ENCODE peak calls at places on chromosomes 1 and 21, in nine cellular contexts. One of them, this sample, is unnamed. For H3K4me1, the result is how much of the 10 kb centered on the place peaks cover.

GRCh38 chr1:934991-935750 is 11.4 kb downstream of the SAMD11 start:
- DNase-seq in fibroblast of lung: no peak
- DNase-seq in testis: no peak
- DNase-seq in transverse colon: no peak
- DNase-seq in sigmoid colon: no peak
- DNase-seq in tibial artery: no peak
- DNase-seq in aorta: no peak
- DNase-seq in heart right ventricle: no peak
- DNase-seq in H1: no peak
- DNase-seq in this sample: no peak

GRCh38 chr1:165218666-165219065 is 137.8 kb downstream of the LMX1A start:
- DNase-seq in testis: no peak
- DNase-seq in H1: no peak
- DNase-seq in heart right ventricle: no peak
- DNase-seq in fibroblast of lung: no peak
- DNase-seq in sigmoid colon: no peak
- DNase-seq in tibial artery: no peak
- DNase-seq in transverse colon: no peak
- DNase-seq in aorta: no peak
- DNase-seq in this sample: no peak

GRCh38 chr21:45287438-45288391 is at the start of gene POFUT2:
- DNase-seq in fibroblast of lung: peak
- DNase-seq in transverse colon: peak
- DNase-seq in aorta: peak
- DNase-seq in testis: peak
- DNase-seq in H1: peak
- DNase-seq in heart right ventricle: peak
- DNase-seq in sigmoid colon: peak
- DNase-seq in tibial artery: peak
- DNase-seq in this sample: peak

GRCh38 chr1:108852541-108852940 is 4.4 kb downstream of the AKNAD1 start:
- DNase-seq in fibroblast of lung: peak
- DNase-seq in tibial artery: no peak
- DNase-seq in transverse colon: no peak
- DNase-seq in H1: no peak
- DNase-seq in testis: peak
- DNase-seq in sigmoid colon: no peak
- DNase-seq in heart right ventricle: no peak
- DNase-seq in aorta: no peak
- DNase-seq in this sample: no peak

GRCh38 chr1:45870500-45870899 is 67.1 kb downstream of the MAST2 start:
- DNase-seq in aorta: no peak
- DNase-seq in fibroblast of lung: no peak
- DNase-seq in heart right ventricle: no peak
- DNase-seq in sigmoid colon: no peak
- DNase-seq in transverse colon: no peak
- DNase-seq in tibial artery: no peak
- DNase-seq in testis: no peak
- DNase-seq in H1: no peak
- DNase-seq in this sample: no peak

GRCh38 chr1:32869844-32870614 is 683 bp downstream of the FNDC5 start:
- DNase-seq in H1: no peak
- DNase-seq in aorta: peak
- DNase-seq in heart right ventricle: no peak
- DNase-seq in tibial artery: no peak
- DNase-seq in testis: peak
- DNase-seq in transverse colon: no peak
- DNase-seq in sigmoid colon: no peak
- DNase-seq in fibroblast of lung: no peak
- DNase-seq in this sample: no peak

GRCh38 chr21:41958886-41959563 is 5.2 kb upstream of the C2CD2 start:
- DNase-seq in transverse colon: no peak
- DNase-seq in H1: no peak
- DNase-seq in testis: peak
- DNase-seq in heart right ventricle: no peak
- DNase-seq in sigmoid colon: no peak
- DNase-seq in tibial artery: peak
- DNase-seq in aorta: peak
- DNase-seq in fibroblast of lung: no peak
- DNase-seq in this sample: no peak

GRCh38 chr1:19045898-19046889 is 89.7 kb upstream of the IFFO2 start:
- DNase-seq in testis: no peak
- DNase-seq in heart right ventricle: no peak
- DNase-seq in sigmoid colon: peak
- DNase-seq in tibial artery: no peak
- DNase-seq in aorta: peak
- DNase-seq in fibroblast of lung: no peak
- DNase-seq in H1: no peak
- DNase-seq in transverse colon: peak
- DNase-seq in this sample: no peak

GRCh38 chr1:206769331-206769731 is 1.2 kb upstream of the IL19 start:
- DNase-seq in transverse colon: peak
- DNase-seq in fibroblast of lung: no peak
- DNase-seq in tibial artery: no peak
- DNase-seq in aorta: no peak
- DNase-seq in H1: no peak
- DNase-seq in testis: no peak
- DNase-seq in heart right ventricle: no peak
- DNase-seq in sigmoid colon: no peak
- DNase-seq in this sample: no peak

GRCh38 chr21:32463367-32463766 is 50.9 kb downstream of the EVA1C start:
- DNase-seq in tibial artery: peak
- DNase-seq in transverse colon: no peak
- DNase-seq in aorta: no peak
- DNase-seq in heart right ventricle: no peak
- DNase-seq in testis: no peak
- DNase-seq in sigmoid colon: no peak
- DNase-seq in H1: no peak
- DNase-seq in fibroblast of lung: peak
- DNase-seq in this sample: no peak

GRCh38 chr1:20634065-20634593 is 871 bp downstream of the PINK1 start:
- DNase-seq in fibroblast of lung: no peak
- DNase-seq in sigmoid colon: no peak
- DNase-seq in transverse colon: no peak
- DNase-seq in tibial artery: no peak
- DNase-seq in heart right ventricle: no peak
- DNase-seq in aorta: no peak
- DNase-seq in testis: no peak
- DNase-seq in H1: no peak
- DNase-seq in this sample: no peak

GRCh38 chr1:225299624-225300023 is 128.2 kb downstream of the LBR start:
- DNase-seq in testis: no peak
- DNase-seq in transverse colon: no peak
- DNase-seq in aorta: no peak
- DNase-seq in tibial artery: no peak
- DNase-seq in H1: no peak
- DNase-seq in heart right ventricle: no peak
- DNase-seq in sigmoid colon: no peak
- DNase-seq in fibroblast of lung: no peak
- DNase-seq in this sample: no peak

GRCh38 chr1:109828756-109829505 is 65.2 kb upstream of the EPS8L3 start:
- DNase-seq in transverse colon: no peak
- DNase-seq in H1: no peak
- DNase-seq in fibroblast of lung: no peak
- DNase-seq in tibial artery: no peak
- DNase-seq in heart right ventricle: no peak
- DNase-seq in sigmoid colon: no peak
- DNase-seq in aorta: no peak
- DNase-seq in testis: no peak
- DNase-seq in this sample: no peak

GRCh38 chr1:39142394-39143060 is 62.0 kb upstream of the MACF1 start:
- DNase-seq in H1: no peak
- DNase-seq in sigmoid colon: no peak
- DNase-seq in aorta: no peak
- DNase-seq in heart right ventricle: no peak
- DNase-seq in fibroblast of lung: no peak
- DNase-seq in transverse colon: no peak
- DNase-seq in testis: peak
- DNase-seq in tibial artery: no peak
- DNase-seq in this sample: no peak

GRCh38 chr1:218025454-218025853 is 259.6 kb upstream of the RRP15 start:
- DNase-seq in fibroblast of lung: peak
- DNase-seq in tibial artery: no peak
- DNase-seq in sigmoid colon: no peak
- DNase-seq in testis: no peak
- DNase-seq in heart right ventricle: no peak
- DNase-seq in H1: no peak
- DNase-seq in transverse colon: no peak
- DNase-seq in aorta: no peak
- DNase-seq in this sample: no peak

GRCh38 chr1:10625554-10625953 is 150.8 kb downstream of the PEX14 start:
- DNase-seq in transverse colon: no peak
- DNase-seq in heart right ventricle: no peak
- DNase-seq in tibial artery: no peak
- DNase-seq in testis: no peak
- DNase-seq in H1: no peak
- DNase-seq in aorta: peak
- DNase-seq in fibroblast of lung: no peak
- DNase-seq in sigmoid colon: peak
- DNase-seq in this sample: no peak

GRCh38 chr1:13813398-13814012 is 113.5 kb downstream of the PRDM2 start:
- DNase-seq in transverse colon: no peak
- DNase-seq in aorta: peak
- DNase-seq in tibial artery: no peak
- DNase-seq in H1: no peak
- DNase-seq in sigmoid colon: no peak
- DNase-seq in testis: peak
- DNase-seq in heart right ventricle: no peak
- DNase-seq in fibroblast of lung: peak
- DNase-seq in this sample: no peak

GRCh38 chr1:109901508-109902145 is 9.0 kb upstream of the CSF1 start:
- DNase-seq in tibial artery: no peak
- DNase-seq in sigmoid colon: no peak
- DNase-seq in H1: no peak
- DNase-seq in heart right ventricle: peak
- DNase-seq in fibroblast of lung: no peak
- DNase-seq in transverse colon: peak
- DNase-seq in testis: no peak
- DNase-seq in aorta: peak
- DNase-seq in this sample: no peak

GRCh38 chr1:11981378-11982009 is 1.2 kb downstream of the MFN2 start:
- DNase-seq in tibial artery: no peak
- DNase-seq in transverse colon: no peak
- DNase-seq in sigmoid colon: no peak
- DNase-seq in fibroblast of lung: no peak
- DNase-seq in aorta: no peak
- DNase-seq in H1: no peak
- DNase-seq in heart right ventricle: no peak
- DNase-seq in testis: no peak
- DNase-seq in this sample: no peak

GRCh38 chr1:11979818-11980675 is at the start of gene MFN2:
- DNase-seq in sigmoid colon: peak
- DNase-seq in H1: peak
- DNase-seq in tibial artery: peak
- DNase-seq in aorta: peak
- DNase-seq in heart right ventricle: peak
- DNase-seq in fibroblast of lung: peak
- DNase-seq in transverse colon: peak
- DNase-seq in testis: peak
- DNase-seq in this sample: peak

GRCh38 chr1:11980676-11980972 is 380 bp downstream of the MFN2 start:
- DNase-seq in H1: no peak
- DNase-seq in transverse colon: no peak
- DNase-seq in sigmoid colon: no peak
- DNase-seq in testis: no peak
- DNase-seq in fibroblast of lung: no peak
- DNase-seq in tibial artery: no peak
- DNase-seq in aorta: no peak
- DNase-seq in heart right ventricle: no peak
- DNase-seq in this sample: no peak

GRCh38 chr1:11984121-11984520 is 3.9 kb downstream of the MFN2 start:
- DNase-seq in heart right ventricle: no peak
- DNase-seq in sigmoid colon: no peak
- DNase-seq in testis: no peak
- DNase-seq in H1: no peak
- DNase-seq in aorta: no peak
- DNase-seq in fibroblast of lung: no peak
- DNase-seq in tibial artery: no peak
- DNase-seq in transverse colon: peak
- DNase-seq in this sample: no peak

GRCh38 chr1:11982010-11982392 is 1.8 kb downstream of the MFN2 start:
- DNase-seq in fibroblast of lung: peak
- DNase-seq in tibial artery: no peak
- DNase-seq in transverse colon: no peak
- DNase-seq in heart right ventricle: no peak
- DNase-seq in sigmoid colon: no peak
- DNase-seq in aorta: no peak
- DNase-seq in H1: no peak
- DNase-seq in testis: no peak
- DNase-seq in this sample: no peak
- H3K4me1 ChIP-seq in fibroblast of lung: under half
- H3K4me1 ChIP-seq in tibial artery: under half
- H3K4me1 ChIP-seq in transverse colon: half or more
- H3K4me1 ChIP-seq in heart right ventricle: half or more
- H3K4me1 ChIP-seq in sigmoid colon: under half
- H3K4me1 ChIP-seq in aorta: under half
- H3K4me1 ChIP-seq in H1: under half
- H3K4me1 ChIP-seq in testis: under half
- H3K4me1 ChIP-seq in this sample: half or more

GRCh38 chr1:37474051-37474696 is at the start of gene ZC3H12A:
- DNase-seq in H1: peak
- DNase-seq in testis: peak
- DNase-seq in aorta: peak
- DNase-seq in sigmoid colon: peak
- DNase-seq in heart right ventricle: peak
- DNase-seq in fibroblast of lung: peak
- DNase-seq in tibial artery: peak
- DNase-seq in transverse colon: peak
- DNase-seq in this sample: peak
- H3K4me1 ChIP-seq in H1: under half
- H3K4me1 ChIP-seq in testis: half or more
- H3K4me1 ChIP-seq in aorta: under half
- H3K4me1 ChIP-seq in sigmoid colon: under half
- H3K4me1 ChIP-seq in heart right ventricle: half or more
- H3K4me1 ChIP-seq in fibroblast of lung: under half
- H3K4me1 ChIP-seq in tibial artery: half or more
- H3K4me1 ChIP-seq in transverse colon: half or more
- H3K4me1 ChIP-seq in this sample: half or more

DNA sequence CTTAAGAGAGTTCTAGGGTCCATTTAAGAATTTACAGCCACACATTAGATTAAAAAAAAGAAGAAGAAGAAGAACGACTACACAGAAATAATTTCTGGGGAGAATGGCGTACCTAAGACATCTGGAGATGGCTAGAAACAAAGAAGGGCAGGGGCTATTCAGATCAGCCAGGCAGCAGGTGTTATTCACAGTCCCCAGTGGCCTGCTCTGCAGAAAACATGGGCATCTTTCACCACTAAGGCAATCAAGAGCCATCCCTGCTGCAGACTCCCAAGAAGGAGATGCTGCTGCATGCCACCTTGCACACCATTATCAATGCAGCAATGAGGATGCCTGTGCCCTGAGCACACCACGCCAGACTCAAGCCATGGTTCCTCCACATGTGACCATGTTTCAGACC is 7.9 kb upstream of the FCRL2 start:
- DNase-seq in aorta: no peak
- DNase-seq in transverse colon: no peak
- DNase-seq in H1: no peak
- DNase-seq in tibial artery: no peak
- DNase-seq in fibroblast of lung: no peak
- DNase-seq in heart right ventricle: no peak
- DNase-seq in testis: no peak
- DNase-seq in sigmoid colon: no peak
- DNase-seq in this sample: no peak
- H3K4me1 ChIP-seq in aorta: under half
- H3K4me1 ChIP-seq in transverse colon: under half
- H3K4me1 ChIP-seq in H1: under half
- H3K4me1 ChIP-seq in tibial artery: under half
- H3K4me1 ChIP-seq in fibroblast of lung: under half
- H3K4me1 ChIP-seq in heart right ventricle: under half
- H3K4me1 ChIP-seq in testis: under half
- H3K4me1 ChIP-seq in sigmoid colon: under half
- H3K4me1 ChIP-seq in this sample: under half

GRCh38 chr1:234836786-234837185 is 226.8 kb upstream of the IRF2BP2 start:
- DNase-seq in testis: no peak
- DNase-seq in aorta: no peak
- DNase-seq in heart right ventricle: no peak
- DNase-seq in H1: no peak
- DNase-seq in tibial artery: no peak
- DNase-seq in transverse colon: no peak
- DNase-seq in sigmoid colon: no peak
- DNase-seq in fibroblast of lung: no peak
- DNase-seq in this sample: no peak
- H3K4me1 ChIP-seq in testis: under half
- H3K4me1 ChIP-seq in aorta: under half
- H3K4me1 ChIP-seq in heart right ventricle: under half
- H3K4me1 ChIP-seq in H1: under half
- H3K4me1 ChIP-seq in tibial artery: under half
- H3K4me1 ChIP-seq in transverse colon: under half
- H3K4me1 ChIP-seq in sigmoid colon: under half
- H3K4me1 ChIP-seq in fibroblast of lung: under half
- H3K4me1 ChIP-seq in this sample: under half